ENCODE peak calls at places on chromosomes 13 and 19, in eight cellular contexts. E is RWPE1; K is left cardiac atrium; X is activated CD4-positive, alpha-beta memory T cell treated with anti-CD3 and anti-CD28 coated beads, Interleukin-2, amount 10 ng/mL, durations not matched to agents 7 days and 5 days; S is effector CD4-positive, alpha-beta T cell; N is activated CD4-positive, alpha-beta T cell treated with anti-CD3 and anti-CD28 coated beads, Interleukin-2, amount 50 U/mL, for 24 hours; B is endothelial cell; J is NCI-H510A. W is an unnamed sample.

GRCh38 chr19:660793-661426 is 2.1 kb downstream of the RNF126 start:
- DNase-seq in B (no peak), E (no peak), X (no peak), K (no peak), N (no peak), S (no peak), J (no peak), W (no peak)

GRCh38 chr19:4206818-4207484 is 22.4 kb upstream of the EBI3 start:
- DNase-seq in S (no peak), B (no peak), N (no peak), E (no peak), K (no peak), X (no peak), J (no peak), W (peak)

GRCh38 chr13:113544071-113544891 is 40.3 kb upstream of the TFDP1 start:
- DNase-seq in K (no peak), J (no peak), B (no peak), E (no peak), X (no peak), S (no peak), N (no peak), W (no peak)

GRCh38 chr13:33633701-33634525 is 184.0 kb upstream of the RFC3 start:
- DNase-seq in S (no peak), N (no peak), E (peak), B (no peak), X (no peak), K (no peak), J (no peak), W (peak)

GRCh38 chr13:38607136-38607535 is 79.7 kb upstream of the FREM2 start:
- DNase-seq in B (no peak), X (no peak), J (no peak), S (no peak), N (no peak), E (no peak), K (no peak), W (no peak)

GRCh38 chr13:36428083-36428482 is 4.2 kb upstream of the CCNA1 start:
- DNase-seq in X (no peak), E (peak), K (no peak), N (no peak), J (no peak), S (no peak), B (no peak), W (no peak)

GRCh38 chr19:3407556-3408516 is 41.5 kb downstream of the NFIC start:
- DNase-seq in J (no peak), B (no peak), K (peak), N (no peak), E (no peak), S (no peak), X (no peak), W (peak)

GRCh38 chr19:46979103-46979769 is 40.4 kb upstream of the NPAS1 start:
- DNase-seq in S (no peak), B (no peak), X (no peak), J (no peak), E (no peak), K (no peak), N (no peak), W (no peak)

GRCh38 chr13:57925250-57925649 is 293.7 kb downstream of the PCDH17 start:
- DNase-seq in N (no peak), K (no peak), X (no peak), J (no peak), B (no peak), S (no peak), E (no peak), W (peak)